ENCODE peak calls at places on chromosomes 2 and 18, in eight cellular contexts. One of them, this sample, is unnamed.

GRCh38 chr2:154462634-154463033 is 235.9 kb upstream of the KCNJ3 start:
- DNase-seq in psoas muscle: no peak
- DNase-seq in HS-5: no peak
- DNase-seq in dermis blood vessel endothelial cell: no peak
- DNase-seq in GM12865: no peak
- DNase-seq in fibroblast of the aortic adventitia: no peak
- DNase-seq in CD8-positive, alpha-beta memory T cell: no peak
- DNase-seq in fibroblast of mammary gland: no peak
- DNase-seq in this sample: no peak

GRCh38 chr2:231922945-231923344 is 3.3 kb downstream of the NPPC start:
- DNase-seq in psoas muscle: no peak
- DNase-seq in HS-5: no peak
- DNase-seq in dermis blood vessel endothelial cell: no peak
- DNase-seq in GM12865: no peak
- DNase-seq in fibroblast of the aortic adventitia: no peak
- DNase-seq in CD8-positive, alpha-beta memory T cell: no peak
- DNase-seq in fibroblast of mammary gland: no peak
- DNase-seq in this sample: no peak

GRCh38 chr2:122500316-122501105 is 745.1 kb downstream of the TSN start:
- DNase-seq in psoas muscle: no peak
- DNase-seq in HS-5: no peak
- DNase-seq in dermis blood vessel endothelial cell: no peak
- DNase-seq in GM12865: no peak
- DNase-seq in fibroblast of the aortic adventitia: no peak
- DNase-seq in CD8-positive, alpha-beta memory T cell: no peak
- DNase-seq in fibroblast of mammary gland: no peak
- DNase-seq in this sample: no peak

GRCh38 chr2:234686088-234686890 is 189.4 kb upstream of the ARL4C start:
- DNase-seq in psoas muscle: no peak
- DNase-seq in HS-5: no peak
- DNase-seq in dermis blood vessel endothelial cell: peak; percentile 31
- DNase-seq in GM12865: no peak
- DNase-seq in fibroblast of the aortic adventitia: peak; percentile 68
- DNase-seq in CD8-positive, alpha-beta memory T cell: no peak
- DNase-seq in fibroblast of mammary gland: no peak
- DNase-seq in this sample: no peak

GRCh38 chr2:188629890-188630483 is 338.3 kb downstream of the GULP1 start:
- DNase-seq in psoas muscle: no peak
- DNase-seq in HS-5: no peak
- DNase-seq in dermis blood vessel endothelial cell: no peak
- DNase-seq in GM12865: no peak
- DNase-seq in fibroblast of the aortic adventitia: peak; percentile 97
- DNase-seq in CD8-positive, alpha-beta memory T cell: no peak
- DNase-seq in fibroblast of mammary gland: peak; percentile 55
- DNase-seq in this sample: no peak

GRCh38 chr2:241678784-241679540 is 7.7 kb downstream of the DTYMK start:
- DNase-seq in psoas muscle: no peak
- DNase-seq in HS-5: no peak
- DNase-seq in dermis blood vessel endothelial cell: no peak
- DNase-seq in GM12865: no peak
- DNase-seq in fibroblast of the aortic adventitia: no peak
- DNase-seq in CD8-positive, alpha-beta memory T cell: no peak
- DNase-seq in fibroblast of mammary gland: no peak
- DNase-seq in this sample: no peak

GRCh38 chr2:64685430-64685829 is 31.7 kb upstream of the SERTAD2 start:
- DNase-seq in psoas muscle: no peak
- DNase-seq in HS-5: no peak
- DNase-seq in dermis blood vessel endothelial cell: no peak
- DNase-seq in GM12865: no peak
- DNase-seq in fibroblast of the aortic adventitia: peak; percentile 16
- DNase-seq in CD8-positive, alpha-beta memory T cell: no peak
- DNase-seq in fibroblast of mammary gland: peak; percentile 24
- DNase-seq in this sample: no peak

GRCh38 chr2:105383456-105383855 is 15.4 kb downstream of the FHL2 start:
- DNase-seq in psoas muscle: no peak
- DNase-seq in HS-5: no peak
- DNase-seq in dermis blood vessel endothelial cell: no peak
- DNase-seq in GM12865: no peak
- DNase-seq in fibroblast of the aortic adventitia: no peak
- DNase-seq in CD8-positive, alpha-beta memory T cell: no peak
- DNase-seq in fibroblast of mammary gland: no peak
- DNase-seq in this sample: no peak

GRCh38 chr18:23825978-23826405 is 136.7 kb downstream of the LAMA3 start:
- DNase-seq in psoas muscle: peak; percentile 51
- DNase-seq in HS-5: no peak
- DNase-seq in dermis blood vessel endothelial cell: peak; percentile 96
- DNase-seq in GM12865: no peak
- DNase-seq in fibroblast of the aortic adventitia: peak; percentile 93
- DNase-seq in CD8-positive, alpha-beta memory T cell: no peak
- DNase-seq in fibroblast of mammary gland: peak; percentile 98
- DNase-seq in this sample: no peak

GRCh38 chr2:223046470-223047053 is 5.4 kb upstream of the KCNE4 start:
- DNase-seq in psoas muscle: no peak
- DNase-seq in HS-5: no peak
- DNase-seq in dermis blood vessel endothelial cell: no peak
- DNase-seq in GM12865: no peak
- DNase-seq in fibroblast of the aortic adventitia: peak; percentile 49
- DNase-seq in CD8-positive, alpha-beta memory T cell: no peak
- DNase-seq in fibroblast of mammary gland: no peak
- DNase-seq in this sample: no peak

GRCh38 chr2:240925576-240926515 is 19.7 kb downstream of the CROCC2 start:
- DNase-seq in psoas muscle: peak; percentile 6
- DNase-seq in HS-5: no peak
- DNase-seq in dermis blood vessel endothelial cell: no peak
- DNase-seq in GM12865: no peak
- DNase-seq in fibroblast of the aortic adventitia: no peak
- DNase-seq in CD8-positive, alpha-beta memory T cell: no peak
- DNase-seq in fibroblast of mammary gland: no peak
- DNase-seq in this sample: no peak

GRCh38 chr2:11389551-11390528 is 45.4 kb upstream of the ROCK2 start:
- DNase-seq in psoas muscle: no peak
- DNase-seq in HS-5: no peak
- DNase-seq in dermis blood vessel endothelial cell: peak; percentile 18
- DNase-seq in GM12865: no peak
- DNase-seq in fibroblast of the aortic adventitia: peak; percentile 80
- DNase-seq in CD8-positive, alpha-beta memory T cell: no peak
- DNase-seq in fibroblast of mammary gland: no peak
- DNase-seq in this sample: no peak

GRCh38 chr18:63850010-63850409 is 37.5 kb upstream of the SERPINB2 start:
- DNase-seq in psoas muscle: no peak
- DNase-seq in HS-5: no peak
- DNase-seq in dermis blood vessel endothelial cell: peak; percentile 35
- DNase-seq in GM12865: peak; percentile 41
- DNase-seq in fibroblast of the aortic adventitia: peak; percentile 30
- DNase-seq in CD8-positive, alpha-beta memory T cell: no peak
- DNase-seq in fibroblast of mammary gland: peak; percentile 51
- DNase-seq in this sample: no peak

GRCh38 chr18:23057096-23057495 is 78.2 kb upstream of the CABLES1 start:
- DNase-seq in psoas muscle: no peak
- DNase-seq in HS-5: no peak
- DNase-seq in dermis blood vessel endothelial cell: no peak
- DNase-seq in GM12865: no peak
- DNase-seq in fibroblast of the aortic adventitia: no peak
- DNase-seq in CD8-positive, alpha-beta memory T cell: no peak
- DNase-seq in fibroblast of mammary gland: no peak
- DNase-seq in this sample: no peak

GRCh38 chr18:61637319-61637718 is 255.5 kb downstream of the RNF152 start:
- DNase-seq in psoas muscle: no peak
- DNase-seq in HS-5: no peak
- DNase-seq in dermis blood vessel endothelial cell: no peak
- DNase-seq in GM12865: no peak
- DNase-seq in fibroblast of the aortic adventitia: no peak
- DNase-seq in CD8-positive, alpha-beta memory T cell: no peak
- DNase-seq in fibroblast of mammary gland: no peak
- DNase-seq in this sample: no peak

GRCh38 chr2:8212239-8212638 is 469.6 kb upstream of the ID2 start:
- DNase-seq in psoas muscle: no peak
- DNase-seq in HS-5: no peak
- DNase-seq in dermis blood vessel endothelial cell: no peak
- DNase-seq in GM12865: no peak
- DNase-seq in fibroblast of the aortic adventitia: no peak
- DNase-seq in CD8-positive, alpha-beta memory T cell: no peak
- DNase-seq in fibroblast of mammary gland: no peak
- DNase-seq in this sample: no peak

GRCh38 chr2:48265169-48266013 is 264.6 kb upstream of the STON1 start:
- DNase-seq in psoas muscle: no peak
- DNase-seq in HS-5: no peak
- DNase-seq in dermis blood vessel endothelial cell: no peak
- DNase-seq in GM12865: no peak
- DNase-seq in fibroblast of the aortic adventitia: no peak
- DNase-seq in CD8-positive, alpha-beta memory T cell: no peak
- DNase-seq in fibroblast of mammary gland: no peak
- DNase-seq in this sample: no peak

GRCh38 chr2:213451542-213452256 is 167.4 kb downstream of the SPAG16 start:
- DNase-seq in psoas muscle: no peak
- DNase-seq in HS-5: no peak
- DNase-seq in dermis blood vessel endothelial cell: no peak
- DNase-seq in GM12865: no peak
- DNase-seq in fibroblast of the aortic adventitia: no peak
- DNase-seq in CD8-positive, alpha-beta memory T cell: no peak
- DNase-seq in fibroblast of mammary gland: no peak
- DNase-seq in this sample: no peak

GRCh38 chr2:241776336-241777166 is at the start of gene GAL3ST2:
- DNase-seq in psoas muscle: no peak
- DNase-seq in HS-5: no peak
- DNase-seq in dermis blood vessel endothelial cell: no peak
- DNase-seq in GM12865: no peak
- DNase-seq in fibroblast of the aortic adventitia: no peak
- DNase-seq in CD8-positive, alpha-beta memory T cell: no peak
- DNase-seq in fibroblast of mammary gland: no peak
- DNase-seq in this sample: no peak

GRCh38 chr18:54416459-54416858 is 58.8 kb downstream of the C18orf54 start:
- DNase-seq in psoas muscle: no peak
- DNase-seq in HS-5: no peak
- DNase-seq in dermis blood vessel endothelial cell: no peak
- DNase-seq in GM12865: no peak
- DNase-seq in fibroblast of the aortic adventitia: peak; percentile 80
- DNase-seq in CD8-positive, alpha-beta memory T cell: no peak
- DNase-seq in fibroblast of mammary gland: peak; percentile 90
- DNase-seq in this sample: peak; percentile 42